ENCODE peak calls at places on chromosome 9, in four cellular contexts. Y is uterus, D is hepatocyte, S is PC-3. Q is an unnamed sample. For H3K4me1, the result is how much of the 10 kb centered on the place peaks cover.

GRCh38 chr9:72936679-72937078 is 16.2 kb downstream of the ALDH1A1 start:
- DNase-seq in D (no peak), Y (no peak), S (no peak), Q (no peak)

GRCh38 chr9:95980262-95981125 is 105.0 kb downstream of the ERCC6L2 start:
- DNase-seq in D (no peak), Y (no peak), S (no peak), Q (no peak)

GRCh38 chr9:126329476-126330275 is 3.0 kb downstream of the MVB12B start:
- DNase-seq in Y (no peak), S (no peak), D (no peak), Q (no peak)

GRCh38 chr9:19408693-19409405 is at the start of gene ACER2:
- DNase-seq in D (peak), Y (peak), S (peak), Q (peak)

GRCh38 chr9:26744362-26744965 is 148.1 kb downstream of the CAAP1 start:
- DNase-seq in S (peak), Y (no peak), D (peak), Q (no peak)

GRCh38 chr9:35340046-35340445 is 149.9 kb upstream of the RUSC2 start:
- DNase-seq in D (no peak), Y (no peak), S (no peak), Q (no peak)

GRCh38 chr9:121574771-121575519 is 75.3 kb upstream of the GGTA1 start:
- DNase-seq in S (no peak), Y (no peak), D (no peak), Q (no peak)

GRCh38 chr9:22005083-22005699 is 3.9 kb downstream of the CDKN2B start:
- DNase-seq in S (no peak), D (no peak), Y (no peak), Q (no peak)

GRCh38 chr9:112174965-112175795 is at the start of gene SUSD1:
- DNase-seq in D (peak), Y (no peak), S (no peak), Q (no peak)

GRCh38 chr9:135501261-135502167 is 1.0 kb downstream of the MRPS2 start:
- DNase-seq in D (no peak), S (no peak), Y (no peak), Q (no peak)

GRCh38 chr9:37262410-37262809 is 142.0 kb downstream of the ZCCHC7 start:
- DNase-seq in Y (no peak), D (peak), S (peak), Q (no peak)

GRCh38 chr9:79973627-79974026 is 401.9 kb downstream of the TLE4 start:
- DNase-seq in S (no peak), Y (no peak), D (no peak), Q (no peak)

GRCh38 chr9:109121218-109121796 is 1.6 kb upstream of the TMEM245 start:
- DNase-seq in S (no peak), Y (no peak), D (no peak), Q (no peak)

GRCh38 chr9:28810375-28811075 is 1237.2 kb upstream of the C9orf72 start:
- DNase-seq in D (no peak), S (peak), Y (no peak), Q (no peak)

GRCh38 chr9:117958726-117959125 is 254.5 kb downstream of the TLR4 start:
- DNase-seq in S (no peak), Y (no peak), D (no peak), Q (no peak)

GRCh38 chr9:91586282-91586681 is 162.7 kb upstream of the NFIL3 start:
- DNase-seq in S (no peak), D (no peak), Y (no peak), Q (no peak)

GRCh38 chr9:29826421-29826820 is 2253.1 kb upstream of the C9orf72 start:
- DNase-seq in S (no peak), Y (no peak), D (no peak), Q (no peak)

GRCh38 chr9:68560131-68560844 is 19.6 kb upstream of the TMEM252 start:
- DNase-seq in D (peak), Y (peak), S (peak), Q (no peak)

GRCh38 chr9:81549500-81550206 is 139.7 kb downstream of the TLE1 start:
- DNase-seq in S (peak), D (no peak), Y (no peak), Q (no peak)

GRCh38 chr9:103617046-103617445 is 477.1 kb upstream of the SMC2 start:
- DNase-seq in D (no peak), Y (no peak), S (no peak), Q (no peak)

GRCh38 chr9:114169940-114170791 is 14.8 kb downstream of the COL27A1 start:
- DNase-seq in Y (no peak), D (no peak), S (no peak), Q (no peak)

GRCh38 chr9:137547687-137548543 is 2.3 kb downstream of the PNPLA7 start:
- DNase-seq in Y (no peak), S (no peak), D (no peak), Q (peak)

GRCh38 chr9:137551656-137552534 is at the start of gene MRPL41:
- DNase-seq in Y (peak), S (peak), D (peak), Q (peak)

GRCh38 chr9:137550241-137550621 is at the start of gene PNPLA7:
- DNase-seq in S (peak), Y (peak), D (peak), Q (peak)

GRCh38 chr9:137554349-137554748 is 2.7 kb downstream of the MRPL41 start:
- DNase-seq in S (no peak), D (no peak), Y (no peak), Q (no peak)

DNA sequence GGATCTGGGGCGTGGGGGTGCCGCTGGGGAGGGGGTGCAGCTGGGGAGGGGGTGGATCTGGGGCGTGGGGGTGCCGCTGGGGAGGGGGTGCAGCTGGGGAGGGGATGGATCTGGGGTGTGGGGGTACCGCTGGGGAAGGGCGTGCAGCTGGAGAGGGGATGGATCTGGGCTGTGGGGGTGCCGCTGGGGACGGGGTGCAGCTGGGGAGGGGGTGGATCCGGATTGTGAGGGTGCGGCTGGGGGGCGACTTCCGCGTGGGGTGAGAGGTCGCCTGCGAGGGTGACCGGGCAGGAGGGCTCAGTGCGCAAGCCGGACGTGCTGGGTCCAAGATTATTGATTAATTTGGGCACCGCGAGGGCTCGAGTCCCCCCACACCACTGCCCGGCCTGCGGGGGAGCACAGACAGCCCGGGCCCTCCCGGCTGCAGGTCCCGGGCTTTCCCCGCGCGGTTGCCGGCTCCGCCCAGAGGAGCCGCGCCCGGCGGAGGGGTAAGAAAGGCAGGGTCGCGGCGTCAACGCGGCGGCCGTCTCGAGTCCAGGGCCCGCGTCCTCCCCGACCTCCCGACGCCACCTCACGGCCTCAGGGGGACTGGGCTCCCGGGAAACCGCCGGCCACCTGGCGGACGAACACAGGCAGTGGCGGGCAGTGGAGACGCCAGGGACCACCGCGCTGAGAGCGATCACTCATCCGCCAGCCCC is 572 bp upstream of the MRPL41 start:
- DNase-seq in D (peak), Y (peak), S (peak), Q (no peak)
- TF ChIP-seq CTCF in D (peak), Y (peak), S (peak), Q (peak)

GRCh38 chr9:129891519-129891918 is 56.3 kb downstream of the USP20 start:
- DNase-seq in Y (no peak), S (no peak), D (no peak), Q (no peak)
- H3K27ac ChIP-seq in Y (peak), S (no peak), D (peak), Q (peak)

GRCh38 chr9:71796368-71796767 is 28.1 kb upstream of the CEMIP2 start:
- DNase-seq in D (no peak), Y (no peak), S (no peak), Q (no peak)
- H3K4me1 ChIP-seq in D (under half), Y (under half), S (under half), Q (under half)

DNA sequence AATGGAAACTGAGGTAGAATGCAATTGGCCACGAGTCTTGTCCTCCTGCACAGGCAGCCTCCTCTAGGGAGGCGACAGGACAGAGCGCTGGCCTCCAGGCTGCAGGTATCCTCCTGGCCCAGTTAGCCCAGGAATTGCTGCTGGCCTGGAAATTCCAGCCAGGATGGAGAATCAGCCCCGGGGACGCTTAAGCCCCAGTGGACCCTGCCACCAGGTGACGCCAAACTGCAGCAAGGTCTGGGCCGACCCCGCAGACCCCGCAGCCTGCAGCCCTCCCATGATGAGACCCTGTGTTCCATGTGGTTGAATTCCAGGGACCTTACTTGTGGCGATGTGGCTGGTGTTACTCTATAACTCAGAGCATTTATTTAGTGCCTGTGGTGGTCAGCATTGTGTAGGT is 7.3 kb downstream of the CACFD1 start:
- DNase-seq in S (no peak), Y (no peak), D (no peak), Q (no peak)
- TF ChIP-seq CTCF in S (no peak), Y (no peak), D (no peak), Q (no peak)

GRCh38 chr9:100785946-100786345 is 208.1 kb downstream of the CAVIN4 start:
- DNase-seq in Y (no peak), D (no peak), S (no peak), Q (no peak)
- H3K27ac ChIP-seq in Y (no peak), D (no peak), S (no peak), Q (no peak)

DNA sequence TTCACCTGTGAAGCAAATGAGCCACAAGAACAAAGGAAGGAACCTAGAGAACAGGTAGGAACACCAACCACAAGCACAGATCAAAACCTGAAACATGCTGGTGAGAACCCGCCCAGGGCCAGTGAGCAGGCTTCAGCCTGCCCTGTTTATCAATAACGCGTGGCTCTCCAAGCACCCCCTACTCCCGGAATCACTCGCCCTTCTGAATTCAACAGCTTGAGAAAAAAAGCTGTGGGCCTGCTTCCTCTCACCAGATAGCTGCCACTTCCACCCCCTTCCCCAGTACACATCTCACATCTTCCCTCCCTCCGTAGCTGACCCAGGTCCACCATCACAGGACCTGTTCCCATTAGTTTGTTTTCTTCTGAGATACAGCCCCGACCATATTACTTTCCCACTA is 30.4 kb downstream of the B4GALT1 start:
- DNase-seq in D (no peak), Y (no peak), S (no peak), Q (no peak)
- H3K4me1 ChIP-seq in D (half or more), Y (under half), S (under half), Q (half or more)

DNA sequence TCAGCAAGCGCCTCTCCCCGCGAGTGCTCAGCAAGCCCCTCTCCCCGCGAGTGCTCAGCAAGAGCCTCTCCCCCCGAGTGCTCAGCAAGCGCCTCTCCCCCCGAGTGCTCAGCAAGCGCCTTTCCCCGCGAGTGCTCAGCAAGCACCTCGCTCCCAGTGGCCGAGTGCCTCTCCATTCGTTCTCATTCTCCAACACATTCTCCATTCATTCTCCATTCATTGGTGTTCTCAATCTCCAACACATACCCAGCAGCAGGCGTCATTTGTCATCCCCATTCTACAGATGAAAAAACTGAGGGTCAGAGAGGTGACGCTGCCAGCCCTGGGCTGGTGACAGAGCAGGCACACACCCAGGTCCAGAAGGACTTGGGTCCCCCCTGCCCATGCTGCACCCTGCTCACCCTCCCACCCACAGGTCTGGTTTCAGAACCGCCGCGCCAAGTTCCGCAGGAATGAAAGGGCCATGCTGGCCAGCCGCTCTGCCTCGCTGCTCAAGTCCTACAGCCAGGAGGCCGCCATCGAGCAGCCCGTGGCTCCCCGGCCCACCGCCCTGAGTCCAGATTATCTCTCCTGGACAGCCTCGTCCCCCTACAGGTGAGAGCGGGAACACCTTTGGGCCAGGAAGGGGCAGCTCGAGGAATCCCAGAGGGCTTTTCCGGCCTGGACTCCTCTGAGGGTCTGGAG is 32.5 kb downstream of the PTGES start:
- DNase-seq in S (peak), D (no peak), Y (no peak), Q (no peak)
- TF ChIP-seq CTCF in S (peak), D (peak), Y (no peak), Q (no peak)

GRCh38 chr9:105054488-105054887 is 126.5 kb upstream of the ABCA1 start:
- DNase-seq in S (peak), Y (no peak), D (peak), Q (no peak)

GRCh38 chr9:105059260-105059659 is 131.3 kb upstream of the ABCA1 start:
- DNase-seq in S (peak), D (no peak), Y (no peak), Q (no peak)

GRCh38 chr9:105052346-105052745 is 124.4 kb upstream of the ABCA1 start:
- DNase-seq in Y (no peak), S (no peak), D (no peak), Q (no peak)

GRCh38 chr9:105053209-105053652 is 125.3 kb upstream of the ABCA1 start:
- DNase-seq in S (peak), D (peak), Y (peak), Q (no peak)

GRCh38 chr9:105055922-105056321 is 128.0 kb upstream of the ABCA1 start:
- DNase-seq in Y (no peak), S (peak), D (no peak), Q (no peak)
- H3K27ac ChIP-seq in Y (no peak), S (no peak), D (peak), Q (no peak)

DNA sequence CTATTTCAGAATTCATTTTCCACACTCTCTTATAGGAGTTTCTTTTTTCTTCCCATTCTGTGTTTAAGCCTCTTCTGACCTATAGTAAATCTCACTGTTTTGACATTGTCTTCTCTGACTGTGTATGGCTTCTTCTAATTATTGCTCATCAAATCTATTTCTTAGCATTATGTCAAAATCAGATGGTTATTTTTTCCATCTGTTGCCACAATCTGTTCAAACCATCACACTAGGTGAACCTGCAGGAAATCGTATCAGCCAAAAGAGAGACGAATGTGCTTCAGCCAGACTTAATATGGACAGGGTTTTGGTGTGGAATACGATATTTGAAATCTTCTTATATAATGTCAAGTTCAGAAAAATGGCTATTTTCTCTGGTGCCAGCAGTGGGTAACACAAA is 15.9 kb upstream of the SEMA4D start:
- DNase-seq in D (no peak), Y (no peak), S (no peak), Q (no peak)
- H3K4me1 ChIP-seq in D (under half), Y (under half), S (under half), Q (under half)

GRCh38 chr9:77649109-77649812 is 1.1 kb upstream of the GNA14 start:
- DNase-seq in S (peak), Y (no peak), D (no peak), Q (no peak)
- TF ChIP-seq CTCF in S (peak), Y (peak), D (peak), Q (no peak)